ENCODE peak calls at places on chromosomes 13 and 19, in five cellular contexts. H is left ventricle myocardium inferior; Q is AG04450; R is CD4-positive, alpha-beta T cell; Y is BJ. U is an unnamed sample.

GRCh38 chr19:35718345-35719041 is 690 bp downstream of the KMT2B start:
- DNase-seq in Q (no peak), R (no peak), Y (no peak), H (peak), U (peak)

GRCh38 chr19:45250832-45251451 is at the start of gene MARK4:
- DNase-seq in Q (no peak), H (peak), Y (no peak), R (peak), U (peak)

GRCh38 chr19:14023404-14024235 is 4.3 kb upstream of the RLN3 start:
- DNase-seq in R (no peak), Q (no peak), H (peak), Y (no peak), U (no peak)

GRCh38 chr13:22961835-22962537 is 218.8 kb upstream of the SGCG start:
- DNase-seq in R (no peak), H (no peak), Q (no peak), Y (no peak), U (peak)

GRCh38 chr13:111232191-111232590 is 88.3 kb upstream of the TEX29 start:
- DNase-seq in Q (no peak), Y (no peak), H (no peak), R (no peak), U (no peak)

GRCh38 chr19:54532528-54532927 is 29.9 kb downstream of the LAIR2 start:
- DNase-seq in H (no peak), R (no peak), Q (no peak), Y (no peak), U (no peak)

GRCh38 chr19:6611441-6611852 is 20.5 kb upstream of the CD70 start:
- DNase-seq in Q (no peak), R (no peak), Y (no peak), H (no peak), U (no peak)

GRCh38 chr19:35249848-35250711 is 1.3 kb downstream of the LSR start:
- DNase-seq in Y (no peak), R (no peak), Q (no peak), H (no peak), U (peak)

GRCh38 chr19:44757735-44758505 is 9.4 kb downstream of the BCL3 start:
- DNase-seq in H (peak), R (no peak), Q (no peak), Y (no peak), U (no peak)

DNA sequence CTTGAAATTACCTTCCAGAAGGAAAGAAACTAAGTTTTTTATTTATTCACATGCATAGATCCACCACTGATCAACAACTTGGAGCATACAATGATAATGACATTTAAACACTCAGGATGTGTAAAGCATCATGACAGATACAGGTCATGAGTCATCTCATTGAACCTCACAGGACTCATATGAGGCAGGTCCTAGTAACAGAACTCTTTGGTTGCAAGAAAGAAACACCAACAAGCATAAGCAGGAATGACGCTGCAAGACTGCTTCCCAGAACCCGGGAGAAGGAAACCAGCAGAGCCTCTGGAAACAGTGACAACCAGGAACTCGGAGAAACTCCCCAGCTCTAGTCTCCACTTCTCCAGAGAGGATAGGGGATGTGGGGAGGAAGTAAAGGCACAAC is 60.8 kb upstream of the IPO5 start:
- DNase-seq in R (no peak), Q (no peak), Y (no peak), H (no peak), U (no peak)
- TF ChIP-seq CTCF in R (no peak), Q (no peak), Y (no peak), H (no peak), U (no peak)

GRCh38 chr19:33871605-33872004 is 74.9 kb downstream of the KCTD15 start:
- DNase-seq in Y (no peak), Q (no peak), R (no peak), H (no peak), U (no peak)

GRCh38 chr19:33865306-33865705 is 68.6 kb downstream of the KCTD15 start:
- DNase-seq in Q (no peak), H (no peak), Y (no peak), R (no peak), U (no peak)

GRCh38 chr19:33866696-33867095 is 70.0 kb downstream of the KCTD15 start:
- DNase-seq in Q (no peak), H (no peak), R (no peak), Y (no peak), U (no peak)

GRCh38 chr19:33868076-33868735 is 71.5 kb downstream of the KCTD15 start:
- DNase-seq in Y (no peak), Q (no peak), R (no peak), H (no peak), U (no peak)

DNA sequence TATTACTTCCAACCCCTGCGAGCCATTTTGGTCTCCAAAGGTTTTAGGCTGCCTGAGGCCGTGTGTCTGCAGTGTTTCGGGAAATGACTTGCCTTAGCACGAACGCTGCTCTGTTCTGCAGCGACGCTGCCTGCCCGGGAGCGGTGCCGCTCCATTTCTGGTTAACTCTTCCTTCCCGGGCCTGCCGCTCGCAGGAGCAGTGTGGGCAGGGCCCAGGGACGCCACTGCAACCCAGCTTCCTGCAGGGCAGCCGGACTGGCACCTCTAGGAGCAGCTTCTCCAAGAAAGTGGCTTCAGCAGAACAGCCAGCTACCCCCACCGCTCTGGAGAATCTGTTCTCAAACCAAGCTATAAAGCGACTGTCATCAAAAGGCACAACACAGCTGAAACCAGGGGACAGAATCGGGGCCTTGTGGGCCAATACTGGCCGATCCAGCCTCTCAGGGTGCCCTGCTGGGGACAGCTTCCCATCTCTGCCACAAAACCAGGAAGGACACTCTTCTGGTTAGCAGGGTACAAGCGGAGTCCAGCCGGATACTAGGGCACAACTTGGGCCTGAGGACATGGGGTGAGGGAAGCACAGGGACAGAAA is 72.2 kb downstream of the KCTD15 start:
- DNase-seq in Q (no peak), H (peak), Y (no peak), R (no peak), U (no peak)
- TF ChIP-seq CTCF in Q (no peak), H (no peak), Y (no peak), R (no peak), U (no peak)

GRCh38 chr13:72696590-72696989 is 30.8 kb downstream of the MZT1 start:
- DNase-seq in R (no peak), H (no peak), Q (no peak), Y (no peak), U (no peak)
- TF ChIP-seq CTCF in R (no peak), H (peak), Q (peak), Y (peak), U (no peak)

GRCh38 chr13:40993119-40993518 is 26.0 kb downstream of the ELF1 start:
- DNase-seq in Q (no peak), R (no peak), H (no peak), Y (no peak), U (no peak)

GRCh38 chr13:40995997-40996396 is 23.1 kb downstream of the ELF1 start:
- DNase-seq in Q (no peak), Y (no peak), H (no peak), R (no peak), U (no peak)

GRCh38 chr13:40994581-40995230 is 24.4 kb downstream of the ELF1 start:
- DNase-seq in Q (no peak), H (no peak), R (no peak), Y (no peak), U (peak)

GRCh38 chr13:40993987-40994386 is 25.1 kb downstream of the ELF1 start:
- DNase-seq in Q (no peak), R (no peak), Y (no peak), H (no peak), U (no peak)

DNA sequence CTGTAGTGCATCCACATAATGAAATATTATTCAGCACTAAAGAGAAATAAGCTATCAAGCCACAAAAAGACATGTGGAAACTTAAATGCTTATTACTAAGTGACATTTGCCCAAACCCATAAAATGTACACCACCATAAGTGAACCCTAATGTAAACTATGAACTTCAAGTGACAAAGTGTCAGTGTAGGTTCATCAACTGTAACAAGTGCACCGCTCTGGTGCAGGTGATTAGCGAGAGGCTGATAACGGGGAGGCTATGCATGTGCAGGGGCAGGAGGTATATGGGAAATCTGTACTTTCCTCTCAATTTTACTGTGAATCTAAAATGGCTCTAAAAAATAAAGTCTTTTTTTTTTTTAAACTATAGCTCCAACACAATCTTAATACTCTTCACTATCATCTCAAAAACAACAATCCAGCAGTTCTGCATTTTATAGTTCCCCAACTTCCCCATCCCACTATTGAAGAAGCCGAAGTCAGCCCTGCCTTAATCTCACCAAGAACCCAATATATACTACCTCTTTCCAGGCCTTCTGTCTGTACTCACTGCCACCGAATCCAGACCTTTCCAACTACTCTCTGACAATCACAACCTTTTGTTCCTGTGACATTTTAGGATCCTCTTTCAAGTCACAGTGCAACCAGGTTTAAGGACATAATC is 22.6 kb downstream of the ELF1 start:
- DNase-seq in H (no peak), Y (no peak), R (no peak), Q (no peak), U (no peak)
- TF ChIP-seq CTCF in H (no peak), Y (no peak), R (no peak), Q (no peak), U (no peak)

DNA sequence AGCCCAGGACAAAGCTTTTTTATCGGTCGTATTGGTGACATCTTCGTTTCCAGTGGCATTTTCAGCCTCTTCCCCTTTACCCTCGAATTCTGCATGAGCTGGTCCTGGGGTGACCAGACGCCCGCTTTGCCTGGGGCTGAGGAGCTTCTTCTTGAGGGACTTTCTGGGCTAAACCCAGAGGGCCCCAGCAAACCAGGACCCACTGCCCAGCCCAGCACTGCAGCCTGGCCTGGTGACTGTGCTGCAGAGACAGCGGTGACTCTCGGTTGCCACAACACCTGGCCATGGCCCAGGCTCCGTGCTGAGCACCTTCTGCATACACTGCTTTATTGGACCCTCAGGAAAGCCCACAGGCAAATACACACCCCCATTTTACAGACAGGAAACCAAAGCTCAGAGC is 21.0 kb downstream of the SPACA7 start:
- DNase-seq in Y (no peak), R (no peak), H (no peak), Q (no peak), U (no peak)
- TF ChIP-seq CTCF in Y (no peak), R (no peak), H (no peak), Q (no peak), U (no peak)

DNA sequence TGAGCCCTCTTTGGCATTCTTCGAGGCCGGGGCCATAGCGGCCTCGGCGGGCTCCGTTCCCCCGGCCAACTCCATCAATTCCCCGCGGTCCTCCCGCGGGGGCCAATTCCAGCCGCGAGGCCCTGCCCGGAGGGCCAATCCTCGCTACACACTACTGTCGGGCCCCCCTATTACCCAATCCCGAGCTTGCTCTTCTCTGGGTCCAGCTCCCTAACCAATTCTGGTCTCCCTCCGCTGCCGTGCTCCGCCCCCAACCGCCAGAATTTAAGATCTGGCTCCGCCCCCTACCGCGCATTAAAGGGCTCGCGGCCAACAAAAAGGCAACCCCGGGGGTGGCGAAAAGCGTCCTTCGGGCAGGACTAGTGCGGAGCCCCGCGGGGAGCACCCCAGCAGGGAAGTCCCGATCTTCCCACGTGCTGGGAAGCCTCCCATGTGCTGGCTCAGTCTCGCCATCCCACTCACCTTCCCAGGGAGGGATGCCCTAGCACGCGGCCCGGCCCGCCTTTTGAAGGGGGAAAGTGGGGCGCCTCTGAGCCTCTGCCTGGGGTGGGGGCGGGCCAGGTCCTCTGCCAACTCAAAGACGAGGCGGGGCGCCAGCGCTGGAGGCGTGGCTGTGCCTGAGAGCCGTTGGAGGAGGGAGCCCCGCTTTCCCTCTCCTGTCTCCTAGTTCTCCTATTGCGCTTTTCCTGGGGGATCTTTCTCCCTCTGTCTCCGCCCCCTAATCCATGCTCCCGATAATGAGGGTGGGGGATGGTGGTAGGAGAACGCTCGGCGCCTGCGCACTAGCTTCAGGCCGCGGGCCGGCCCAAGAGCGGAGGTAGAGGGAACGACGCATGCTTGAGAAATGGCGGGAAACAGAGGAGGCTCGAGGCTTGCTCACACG is 3.5 kb downstream of the LIPE start:
- DNase-seq in Q (peak), H (peak), R (peak), Y (peak), U (peak)
- TF ChIP-seq CTCF in Q (no peak), H (no peak), R (no peak), Y (no peak), U (no peak)

GRCh38 chr19:56720281-56720680 is 48.7 kb upstream of the ZNF835 start:
- DNase-seq in H (no peak), Y (no peak), R (no peak), Q (no peak), U (no peak)

GRCh38 chr19:56727731-56728130 is 56.2 kb upstream of the ZNF835 start:
- DNase-seq in Y (no peak), R (no peak), Q (no peak), H (no peak), U (no peak)

GRCh38 chr19:56721714-56722113 is 50.2 kb upstream of the ZNF835 start:
- DNase-seq in H (no peak), Q (no peak), R (no peak), Y (no peak), U (no peak)

DNA sequence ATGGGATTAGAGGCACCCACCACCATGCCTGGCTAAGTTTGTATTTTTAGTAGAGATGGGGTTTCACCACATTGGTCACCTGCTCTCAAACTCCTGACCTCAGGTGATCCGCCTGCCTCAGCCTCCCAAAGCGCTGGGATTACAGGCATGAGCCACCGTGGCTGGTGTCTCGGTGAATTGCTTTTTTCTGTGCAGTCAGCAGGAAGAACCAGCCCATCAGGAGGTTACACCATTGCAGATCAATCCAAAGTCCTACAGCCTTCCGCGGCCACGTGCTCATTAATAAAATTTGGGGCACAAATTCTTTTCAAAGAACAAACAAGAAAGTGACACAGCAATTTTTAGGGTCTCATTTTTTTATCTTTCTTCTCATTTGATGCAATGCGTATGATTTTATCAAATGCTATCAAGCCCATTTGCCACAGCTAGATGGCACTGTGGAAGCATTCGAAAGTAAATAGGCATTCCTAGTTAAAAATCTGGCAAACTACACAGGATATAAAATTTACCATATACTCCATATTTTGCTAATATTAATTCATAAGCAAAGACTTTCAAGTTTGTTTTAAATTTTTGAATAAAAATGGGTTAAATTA is 54.4 kb upstream of the ZNF835 start:
- DNase-seq in Y (no peak), R (no peak), H (no peak), Q (no peak), U (no peak)
- TF ChIP-seq CTCF in Y (no peak), R (no peak), H (peak), Q (no peak), U (no peak)

DNA sequence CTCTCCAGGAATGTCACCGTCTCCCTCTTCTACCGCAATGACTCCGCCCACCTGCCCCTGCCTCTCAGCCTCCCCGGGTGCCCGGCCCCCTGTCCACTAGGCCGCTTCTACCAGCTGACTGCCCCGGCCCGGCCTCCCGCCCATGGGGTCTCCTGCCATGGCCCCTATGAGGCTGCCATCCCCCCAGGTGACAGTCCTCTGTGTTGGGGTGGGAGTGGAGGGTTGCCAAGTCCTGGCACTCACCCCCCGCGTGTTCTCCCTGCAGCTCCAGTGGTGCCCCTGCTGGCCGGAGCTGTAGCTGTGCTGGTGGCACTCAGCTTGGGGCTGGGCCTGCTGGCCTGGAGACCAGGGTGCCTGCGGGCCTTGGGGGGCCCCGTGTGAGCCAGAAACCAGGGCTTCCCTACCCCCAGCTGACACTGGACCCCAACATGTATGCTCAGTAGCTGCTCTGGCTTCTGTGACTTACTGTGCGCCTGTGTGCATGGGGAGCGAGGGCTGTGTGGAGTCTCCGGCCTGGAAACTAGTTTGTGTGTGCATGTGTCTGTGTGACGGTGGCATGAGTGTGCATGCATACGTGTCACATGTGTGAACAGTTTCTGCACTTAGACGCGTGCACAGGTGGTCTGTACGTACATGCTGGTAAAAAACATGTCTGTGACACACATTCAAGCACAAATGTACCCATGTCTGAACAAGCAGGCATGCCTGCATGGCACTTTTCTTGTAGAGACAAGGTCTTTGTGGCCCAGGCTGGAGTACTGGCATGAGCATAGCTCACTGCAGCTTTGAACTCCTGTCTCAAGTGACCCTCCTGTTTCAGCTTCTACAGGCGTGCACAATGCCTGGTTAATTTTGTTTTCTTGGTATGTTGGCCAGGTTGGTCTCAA is 4.8 kb downstream of the ACP4 start:
- DNase-seq in Q (no peak), H (no peak), R (no peak), Y (no peak), U (no peak)
- TF ChIP-seq CTCF in Q (peak), H (no peak), R (no peak), Y (peak), U (peak)

U was measured in GM10248.